ENCODE peak calls at places on chromosomes 5 and 9, in nine cellular contexts. W, A, L, F, O, C, P, B and E are unnamed samples.

GRCh38 chr5:171405615-171406014 is 13.8 kb upstream of the FGF18 start:
- DNase-seq in B (no peak), F (no peak), A (no peak), W (no peak), L (no peak), O (no peak), C (no peak), P (no peak), E (no peak)

GRCh38 chr9:38141751-38142150 is 72.7 kb upstream of the SHB start:
- DNase-seq in F (no peak), B (no peak), O (no peak), A (no peak), C (no peak), W (peak; percentile 90), P (no peak), L (no peak), E (no peak)

GRCh38 chr9:115013998-115014397 is 83.6 kb upstream of the TNFSF8 start:
- DNase-seq in A (peak; percentile 55), W (peak; percentile 70), B (peak; percentile 64), O (peak; percentile 63), L (peak; percentile 35), C (peak; percentile 88), P (peak; percentile 75), F (peak; percentile 87), E (peak; percentile 60)

GRCh38 chr9:115847245-115847644 is 306.3 kb upstream of the PAPPA start:
- DNase-seq in P (no peak), W (peak; percentile 54), O (no peak), F (no peak), A (no peak), L (no peak), C (no peak), B (no peak), E (no peak)

GRCh38 chr9:88782931-88783451 is 208.3 kb upstream of the S1PR3 start:
- DNase-seq in C (no peak), A (no peak), F (no peak), P (no peak), B (no peak), W (peak; percentile 41), O (no peak), L (no peak), E (no peak)

GRCh38 chr5:43193171-43193951 is 1.3 kb downstream of the NIM1K start:
- DNase-seq in P (no peak), B (no peak), A (no peak), W (peak; percentile 87), C (peak; percentile 69), O (no peak), F (peak; percentile 84), L (no peak), E (no peak)

GRCh38 chr5:1523793-1524480 is at the start of gene LPCAT1:
- DNase-seq in W (peak; percentile 57), A (peak; percentile 88), F (peak; percentile 77), B (peak; percentile 43), L (peak; percentile 37), C (peak; percentile 81), P (peak; percentile 92), O (peak; percentile 54), E (peak; percentile 52)

GRCh38 chr5:95216136-95216955 is 68.5 kb downstream of the MCTP1 start:
- DNase-seq in A (no peak), W (no peak), B (no peak), C (no peak), P (no peak), L (no peak), F (no peak), O (no peak), E (no peak)

GRCh38 chr9:127862075-127863011 is 7.9 kb upstream of the ENG start:
- DNase-seq in O (peak; percentile 25), A (peak; percentile 89), F (peak; percentile 74), W (no peak), L (no peak), P (peak; percentile 93), B (no peak), C (peak; percentile 56), E (no peak)

GRCh38 chr9:137286980-137287383 is 9.5 kb downstream of the TOR4A start:
- DNase-seq in B (no peak), C (peak; percentile 49), A (peak; percentile 53), P (no peak), F (no peak), W (peak; percentile 61), O (no peak), L (no peak), E (no peak)

GRCh38 chr5:116613445-116613844 is 38.8 kb upstream of the SEMA6A start:
- DNase-seq in B (no peak), F (no peak), O (no peak), W (no peak), P (no peak), A (no peak), L (no peak), C (no peak), E (no peak)

GRCh38 chr9:551986-552930 is 289.2 kb upstream of the DMRT1 start:
- DNase-seq in F (no peak), A (no peak), O (no peak), P (no peak), W (no peak), B (no peak), C (no peak), L (no peak), E (no peak)

GRCh38 chr9:111069233-111069632 is 31.0 kb upstream of the LPAR1 start:
- DNase-seq in W (no peak), P (no peak), O (no peak), F (no peak), B (no peak), A (no peak), C (no peak), L (no peak), E (no peak)

GRCh38 chr9:13728121-13728520 is 448.6 kb upstream of the MPDZ start:
- DNase-seq in W (no peak), L (no peak), A (no peak), P (no peak), C (no peak), O (no peak), B (no peak), F (peak; percentile 37), E (no peak)

GRCh38 chr5:145853952-145854351 is 18.8 kb upstream of the PRELID2 start:
- DNase-seq in C (no peak), F (no peak), W (no peak), B (no peak), L (no peak), O (no peak), A (no peak), P (no peak), E (no peak)

GRCh38 chr5:176535655-176536131 is 1.5 kb downstream of the RNF44 start:
- DNase-seq in A (no peak), P (no peak), W (no peak), B (no peak), C (peak; percentile 31), F (no peak), L (no peak), O (no peak), E (no peak)

GRCh38 chr5:172920447-172920849 is 38.8 kb upstream of the RPL26L1 start:
- DNase-seq in C (no peak), O (no peak), P (no peak), W (peak; percentile 46), B (no peak), A (no peak), L (no peak), F (peak; percentile 32), E (no peak)

GRCh38 chr5:158320934-158321333 is 462.0 kb upstream of the CLINT1 start:
- DNase-seq in O (no peak), L (no peak), C (no peak), A (no peak), W (no peak), F (no peak), B (no peak), P (no peak), E (no peak)

GRCh38 chr5:176436641-176437040 is 11.5 kb upstream of the FAF2 start:
- DNase-seq in P (no peak), C (peak; percentile 29), W (peak; percentile 30), A (no peak), F (no peak), L (no peak), B (no peak), O (no peak), E (no peak)

GRCh38 chr5:9558319-9558965 is 12.6 kb upstream of the SEMA5A start:
- DNase-seq in A (no peak), F (no peak), W (no peak), C (no peak), O (no peak), L (no peak), B (no peak), P (no peak), E (no peak)

GRCh38 chr9:127785023-127785932 is 556 bp upstream of the CDK9 start:
- DNase-seq in O (peak; percentile 85), L (peak; percentile 67), W (peak; percentile 71), B (peak; percentile 77), C (peak; percentile 93), A (peak; percentile 92), P (peak; percentile 95), F (peak; percentile 85), E (peak; percentile 85)

GRCh38 chr9:23825143-23825531 is 903 bp downstream of the ELAVL2 start:
- DNase-seq in L (no peak), A (no peak), C (no peak), F (no peak), B (no peak), W (peak; percentile 28), P (no peak), O (no peak), E (no peak)